ENCODE peak calls at places on chromosomes 13 and 19, in nine cellular contexts. One of them, this sample, is unnamed.

GRCh38 chr13:20053891-20054290 is 95.4 kb downstream of the ZMYM2 start:
- DNase-seq in PC-3: no peak
- DNase-seq in thyroid gland: no peak
- DNase-seq in fibroblast of mammary gland: no peak
- DNase-seq in A549: no peak
- DNase-seq in pancreas: no peak
- DNase-seq in testis: no peak
- DNase-seq in transverse colon: no peak
- DNase-seq in cardiac muscle cell: no peak
- DNase-seq in this sample: no peak

GRCh38 chr19:44745386-44745831 is 3.1 kb upstream of the BCL3 start:
- DNase-seq in testis: peak
- DNase-seq in PC-3: peak
- DNase-seq in transverse colon: peak
- DNase-seq in cardiac muscle cell: peak
- DNase-seq in A549: peak
- DNase-seq in thyroid gland: peak
- DNase-seq in pancreas: no peak
- DNase-seq in fibroblast of mammary gland: peak
- DNase-seq in this sample: no peak

GRCh38 chr19:44748426-44749254 is at the start of gene BCL3:
- DNase-seq in thyroid gland: peak
- DNase-seq in testis: peak
- DNase-seq in cardiac muscle cell: peak
- DNase-seq in fibroblast of mammary gland: peak
- DNase-seq in A549: peak
- DNase-seq in transverse colon: peak
- DNase-seq in pancreas: peak
- DNase-seq in PC-3: peak
- DNase-seq in this sample: no peak

GRCh38 chr19:51691122-51692064 is 1.7 kb upstream of the SPACA6 start:
- DNase-seq in testis: peak
- DNase-seq in A549: peak
- DNase-seq in transverse colon: no peak
- DNase-seq in cardiac muscle cell: peak
- DNase-seq in fibroblast of mammary gland: peak
- DNase-seq in pancreas: no peak
- DNase-seq in thyroid gland: no peak
- DNase-seq in PC-3: no peak
- DNase-seq in this sample: no peak

GRCh38 chr13:99380921-99381645 is 73.9 kb upstream of the GPR183 start:
- DNase-seq in cardiac muscle cell: no peak
- DNase-seq in fibroblast of mammary gland: no peak
- DNase-seq in PC-3: no peak
- DNase-seq in transverse colon: no peak
- DNase-seq in pancreas: no peak
- DNase-seq in testis: no peak
- DNase-seq in A549: no peak
- DNase-seq in thyroid gland: no peak
- DNase-seq in this sample: no peak

GRCh38 chr13:27362064-27362751 is 62.2 kb upstream of the GTF3A start:
- DNase-seq in fibroblast of mammary gland: peak
- DNase-seq in cardiac muscle cell: peak
- DNase-seq in testis: peak
- DNase-seq in thyroid gland: peak
- DNase-seq in A549: peak
- DNase-seq in pancreas: peak
- DNase-seq in PC-3: peak
- DNase-seq in transverse colon: peak
- DNase-seq in this sample: peak

GRCh38 chr13:25967144-25967543 is 84.7 kb downstream of the SHISA2 start:
- DNase-seq in thyroid gland: no peak
- DNase-seq in fibroblast of mammary gland: no peak
- DNase-seq in pancreas: no peak
- DNase-seq in testis: no peak
- DNase-seq in transverse colon: no peak
- DNase-seq in cardiac muscle cell: no peak
- DNase-seq in PC-3: no peak
- DNase-seq in A549: no peak
- DNase-seq in this sample: no peak

GRCh38 chr19:17948967-17949930 is 16.4 kb downstream of the CCDC124 start:
- DNase-seq in fibroblast of mammary gland: no peak
- DNase-seq in pancreas: no peak
- DNase-seq in testis: no peak
- DNase-seq in A549: no peak
- DNase-seq in thyroid gland: no peak
- DNase-seq in transverse colon: no peak
- DNase-seq in PC-3: no peak
- DNase-seq in cardiac muscle cell: no peak
- DNase-seq in this sample: no peak

GRCh38 chr19:29299416-29300380 is 86.7 kb upstream of the UQCRFS1 start:
- DNase-seq in PC-3: no peak
- DNase-seq in cardiac muscle cell: no peak
- DNase-seq in thyroid gland: no peak
- DNase-seq in pancreas: no peak
- DNase-seq in testis: no peak
- DNase-seq in fibroblast of mammary gland: no peak
- DNase-seq in transverse colon: no peak
- DNase-seq in A549: no peak
- DNase-seq in this sample: no peak

GRCh38 chr13:81664872-81665271 is 1323.9 kb upstream of the SPRY2 start:
- DNase-seq in fibroblast of mammary gland: no peak
- DNase-seq in testis: no peak
- DNase-seq in PC-3: no peak
- DNase-seq in pancreas: no peak
- DNase-seq in thyroid gland: no peak
- DNase-seq in cardiac muscle cell: no peak
- DNase-seq in transverse colon: no peak
- DNase-seq in A549: no peak
- DNase-seq in this sample: no peak

DNA sequence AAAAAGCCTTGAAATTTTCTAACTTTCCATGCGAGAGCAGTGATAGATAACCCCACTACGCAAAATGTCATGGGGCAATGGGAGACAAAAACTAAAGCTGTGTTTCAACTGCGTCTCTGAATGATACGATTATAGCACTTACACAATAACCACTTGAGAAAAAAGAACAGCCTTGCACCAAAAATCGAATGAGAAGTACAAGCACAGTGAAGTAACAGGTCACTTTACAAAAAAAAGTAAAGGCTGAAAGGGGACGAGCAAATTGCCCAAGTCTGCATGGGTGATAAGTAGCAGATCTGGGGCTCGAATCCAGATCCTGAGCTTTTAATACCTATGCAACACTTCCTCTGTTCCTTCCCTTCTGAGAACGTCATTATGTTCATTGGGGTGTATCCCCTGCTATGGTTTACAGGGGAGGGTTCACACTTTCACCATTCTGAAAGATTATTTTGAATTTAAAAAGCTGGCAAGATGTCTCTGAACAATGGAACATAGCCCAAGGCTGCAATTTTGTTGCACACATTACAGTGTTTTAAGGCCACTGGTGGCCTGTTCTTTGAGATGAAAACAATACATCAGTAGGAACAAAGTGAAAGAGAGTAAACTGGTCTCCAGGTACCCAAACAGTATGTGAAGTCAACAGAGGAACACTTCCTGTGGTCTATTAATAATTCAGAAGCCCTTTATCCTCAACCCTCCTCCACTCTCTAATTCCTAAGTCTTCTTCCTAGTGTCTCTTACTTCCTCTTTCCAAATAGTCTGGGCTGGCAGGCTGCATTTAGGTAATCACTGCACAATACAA is 3.1 kb downstream of the CPB2 start:
- DNase-seq in fibroblast of mammary gland: no peak
- DNase-seq in transverse colon: no peak
- DNase-seq in thyroid gland: no peak
- DNase-seq in pancreas: no peak
- DNase-seq in testis: no peak
- DNase-seq in cardiac muscle cell: no peak
- DNase-seq in PC-3: no peak
- DNase-seq in A549: no peak
- DNase-seq in this sample: no peak
- H3K4me3 ChIP-seq in fibroblast of mammary gland: no peak
- H3K4me3 ChIP-seq in transverse colon: no peak
- H3K4me3 ChIP-seq in thyroid gland: no peak
- H3K4me3 ChIP-seq in pancreas: no peak
- H3K4me3 ChIP-seq in testis: no peak
- H3K4me3 ChIP-seq in cardiac muscle cell: no peak
- H3K4me3 ChIP-seq in PC-3: no peak
- H3K4me3 ChIP-seq in A549: no peak
- H3K4me3 ChIP-seq in this sample: no peak

DNA sequence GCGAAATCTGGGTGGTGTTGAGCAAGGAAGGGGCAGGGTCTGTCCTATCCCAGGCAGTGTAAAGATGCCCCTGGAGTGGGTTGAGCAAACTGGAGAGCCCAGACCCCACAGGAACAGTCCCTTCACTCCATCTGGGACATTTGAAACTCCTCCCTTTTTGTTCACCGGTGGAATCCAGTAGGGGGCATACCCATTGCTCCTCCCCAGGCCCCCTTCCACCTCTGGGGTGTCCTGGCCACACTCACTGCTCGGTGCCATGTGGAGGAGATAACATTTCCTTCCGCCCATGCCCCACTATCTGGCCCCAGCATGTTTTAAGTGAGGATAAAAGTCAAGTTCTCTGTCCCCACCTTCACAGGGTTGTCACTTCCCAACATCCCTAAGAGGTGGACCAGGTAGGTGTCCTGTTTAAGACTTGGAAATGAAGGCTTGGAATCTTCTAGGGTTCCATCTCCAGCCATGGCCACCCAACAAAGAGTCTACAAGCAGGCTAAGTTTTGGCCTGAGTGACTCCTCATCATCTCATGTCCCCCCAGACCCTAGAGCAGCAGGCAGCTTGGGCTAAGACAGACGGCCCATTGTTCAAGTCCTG is 9.2 kb downstream of the ZNF526 start:
- DNase-seq in pancreas: no peak
- DNase-seq in cardiac muscle cell: no peak
- DNase-seq in transverse colon: no peak
- DNase-seq in fibroblast of mammary gland: no peak
- DNase-seq in PC-3: no peak
- DNase-seq in A549: no peak
- DNase-seq in testis: no peak
- DNase-seq in thyroid gland: no peak
- DNase-seq in this sample: no peak
- TF ChIP-seq CTCF in pancreas: no peak
- TF ChIP-seq CTCF in cardiac muscle cell: no peak
- TF ChIP-seq CTCF in transverse colon: no peak
- TF ChIP-seq CTCF in fibroblast of mammary gland: no peak
- TF ChIP-seq CTCF in PC-3: no peak
- TF ChIP-seq CTCF in A549: no peak
- TF ChIP-seq CTCF in testis: no peak
- TF ChIP-seq CTCF in thyroid gland: no peak
- TF ChIP-seq CTCF in this sample: no peak

GRCh38 chr19:1063909-1064660 is 2.9 kb upstream of the ARHGAP45 start:
- DNase-seq in transverse colon: peak
- DNase-seq in PC-3: peak
- DNase-seq in A549: no peak
- DNase-seq in testis: no peak
- DNase-seq in pancreas: no peak
- DNase-seq in cardiac muscle cell: no peak
- DNase-seq in thyroid gland: no peak
- DNase-seq in fibroblast of mammary gland: no peak
- DNase-seq in this sample: no peak

GRCh38 chr19:1061987-1062386 is 5.0 kb upstream of the ARHGAP45 start:
- DNase-seq in thyroid gland: no peak
- DNase-seq in fibroblast of mammary gland: no peak
- DNase-seq in PC-3: no peak
- DNase-seq in cardiac muscle cell: no peak
- DNase-seq in pancreas: no peak
- DNase-seq in A549: no peak
- DNase-seq in testis: no peak
- DNase-seq in transverse colon: no peak
- DNase-seq in this sample: no peak

GRCh38 chr19:1063030-1063908 is 3.7 kb upstream of the ARHGAP45 start:
- DNase-seq in pancreas: no peak
- DNase-seq in fibroblast of mammary gland: peak
- DNase-seq in A549: peak
- DNase-seq in testis: peak
- DNase-seq in PC-3: peak
- DNase-seq in cardiac muscle cell: no peak
- DNase-seq in transverse colon: no peak
- DNase-seq in thyroid gland: no peak
- DNase-seq in this sample: no peak

GRCh38 chr19:1060689-1061088 is 6.3 kb upstream of the ARHGAP45 start:
- DNase-seq in cardiac muscle cell: no peak
- DNase-seq in PC-3: no peak
- DNase-seq in A549: no peak
- DNase-seq in thyroid gland: no peak
- DNase-seq in testis: no peak
- DNase-seq in pancreas: no peak
- DNase-seq in fibroblast of mammary gland: no peak
- DNase-seq in transverse colon: no peak
- DNase-seq in this sample: no peak

GRCh38 chr19:1062387-1063029 is 4.5 kb upstream of the ARHGAP45 start:
- DNase-seq in fibroblast of mammary gland: no peak
- DNase-seq in thyroid gland: no peak
- DNase-seq in pancreas: no peak
- DNase-seq in cardiac muscle cell: no peak
- DNase-seq in testis: no peak
- DNase-seq in A549: no peak
- DNase-seq in PC-3: no peak
- DNase-seq in transverse colon: no peak
- DNase-seq in this sample: no peak
- H3K4me3 ChIP-seq in fibroblast of mammary gland: no peak
- H3K4me3 ChIP-seq in thyroid gland: no peak
- H3K4me3 ChIP-seq in pancreas: no peak
- H3K4me3 ChIP-seq in cardiac muscle cell: no peak
- H3K4me3 ChIP-seq in testis: no peak
- H3K4me3 ChIP-seq in A549: no peak
- H3K4me3 ChIP-seq in PC-3: no peak
- H3K4me3 ChIP-seq in transverse colon: no peak
- H3K4me3 ChIP-seq in this sample: no peak

GRCh38 chr19:13761423-13761822 is 2.9 kb upstream of the MRI1 start:
- DNase-seq in testis: no peak
- DNase-seq in thyroid gland: no peak
- DNase-seq in PC-3: peak
- DNase-seq in A549: no peak
- DNase-seq in fibroblast of mammary gland: no peak
- DNase-seq in transverse colon: no peak
- DNase-seq in cardiac muscle cell: no peak
- DNase-seq in pancreas: no peak
- DNase-seq in this sample: no peak
- TF ChIP-seq CTCF in testis: no peak
- TF ChIP-seq CTCF in thyroid gland: no peak
- TF ChIP-seq CTCF in PC-3: peak
- TF ChIP-seq CTCF in A549: no peak
- TF ChIP-seq CTCF in fibroblast of mammary gland: no peak
- TF ChIP-seq CTCF in transverse colon: no peak
- TF ChIP-seq CTCF in cardiac muscle cell: no peak
- TF ChIP-seq CTCF in pancreas: no peak
- TF ChIP-seq CTCF in this sample: no peak